ENCODE peak calls at places on chromosomes 11 and 22, in five cellular contexts. U is stimulated activated CD8-positive, alpha-beta memory T cell treated with anti-CD3 and anti-CD28 coated beads, Interleukin-15, amount 100 ng/mL, for 1 hour; A is body of pancreas; B is MM.1S; Z is activated T-cell treated with anti-CD3 and anti-CD28 coated beads, Interleukin-2, amount 50 U/mL, for 4 hours. C is an unnamed sample.

GRCh38 chr11:92830382-92831148 is 138.9 kb upstream of the MTNR1B start:
- DNase-seq in Z (no peak), B (peak), U (no peak), A (no peak), C (no peak)

GRCh38 chr11:130850185-130850944 is 65.9 kb downstream of the SNX19 start:
- DNase-seq in U (no peak), Z (no peak), B (no peak), A (no peak), C (no peak)

GRCh38 chr22:44204937-44205712 is 24.4 kb downstream of the PARVG start:
- DNase-seq in U (no peak), A (no peak), Z (no peak), B (no peak), C (no peak)

GRCh38 chr11:92969634-92970347 is at the start of gene MTNR1B:
- DNase-seq in Z (no peak), A (no peak), B (no peak), U (no peak), C (no peak)

GRCh38 chr22:23580586-23581251 is 629 bp upstream of the IGLL1 start:
- DNase-seq in U (no peak), Z (no peak), A (no peak), B (no peak), C (no peak)

GRCh38 chr22:49977578-49977977 is 17.0 kb downstream of the PIM3 start:
- DNase-seq in B (no peak), Z (no peak), A (no peak), U (no peak), C (no peak)

GRCh38 chr22:39388261-39389011 is 11.1 kb upstream of the TAB1 start:
- DNase-seq in A (peak), U (peak), B (peak), Z (peak), C (peak)

GRCh38 chr22:45127866-45128265 is 35.9 kb upstream of the NUP50 start:
- DNase-seq in Z (no peak), B (no peak), U (no peak), A (no peak), C (no peak)

GRCh38 chr11:126702987-126703386 is 297.6 kb downstream of the KIRREL3 start:
- DNase-seq in A (peak), U (no peak), Z (no peak), B (no peak), C (no peak)

GRCh38 chr11:27699926-27700350 is 317 bp downstream of the BDNF start:
- DNase-seq in B (no peak), U (no peak), A (peak), Z (no peak), C (no peak)

GRCh38 chr11:43129329-43129728 is 182.5 kb upstream of the API5 start:
- DNase-seq in Z (no peak), U (no peak), A (no peak), B (no peak), C (no peak)

GRCh38 chr11:42179211-42179610 is 719.8 kb upstream of the LRRC4C start:
- DNase-seq in A (no peak), U (no peak), B (no peak), Z (no peak), C (no peak)

GRCh38 chr22:23877566-23877965 is 16.6 kb upstream of the MIF start:
- DNase-seq in B (no peak), Z (no peak), A (no peak), U (no peak), C (no peak)

GRCh38 chr11:127059286-127060200 is 59.0 kb upstream of the KIRREL3 start:
- DNase-seq in Z (no peak), U (no peak), B (no peak), A (no peak), C (no peak)

GRCh38 chr11:130826572-130826971 is 89.7 kb downstream of the SNX19 start:
- DNase-seq in A (no peak), Z (no peak), U (no peak), B (no peak), C (no peak)

GRCh38 chr11:124917115-124917637 is 1.9 kb upstream of the HEPN1 start:
- DNase-seq in B (no peak), U (no peak), A (no peak), Z (no peak), C (no peak)

GRCh38 chr22:37207981-37208380 is 4.3 kb downstream of the SSTR3 start:
- DNase-seq in Z (no peak), B (no peak), U (no peak), A (no peak), C (no peak)

GRCh38 chr11:21556936-21557335 is 635.9 kb upstream of the ANO5 start:
- DNase-seq in A (no peak), U (no peak), Z (no peak), B (no peak), C (no peak)

GRCh38 chr11:56152333-56152732 is 7.8 kb downstream of the OR8K5 start:
- DNase-seq in B (no peak), U (no peak), Z (no peak), A (no peak), C (no peak)

GRCh38 chr11:57343825-57344224 is 5.7 kb downstream of the P2RX3 start:
- DNase-seq in A (no peak), U (no peak), Z (no peak), B (no peak), C (no peak)

GRCh38 chr11:76797341-76798201 is 14.4 kb downstream of the TSKU start:
- DNase-seq in U (no peak), A (no peak), B (no peak), Z (no peak), C (no peak)

GRCh38 chr22:22210375-22210774 is 34.2 kb upstream of the VPREB1 start:
- DNase-seq in Z (peak), A (peak), B (peak), U (no peak), C (peak)

GRCh38 chr22:24305260-24305692 is 34.6 kb downstream of the SPECC1L start:
- DNase-seq in Z (no peak), A (no peak), U (no peak), B (no peak), C (no peak)

GRCh38 chr11:33842236-33842915 is 49.5 kb downstream of the LMO2 start:
- DNase-seq in Z (no peak), U (no peak), B (no peak), A (no peak), C (no peak)

GRCh38 chr22:30408388-30409101 is 11.7 kb downstream of the SEC14L2 start:
- DNase-seq in Z (no peak), U (no peak), B (no peak), A (no peak), C (no peak)

GRCh38 chr22:49571326-49571725 is 256.3 kb downstream of the BRD1 start:
- DNase-seq in U (no peak), A (no peak), Z (no peak), B (no peak), C (no peak)